ENCODE peak calls at places on chromosomes 11 and 22, in six cellular contexts. Y is K562, U is GM23338, C is WTC11, R is HepG2, N is H1. L is an unnamed sample.

GRCh38 chr22:40405178-40406062 is 35.0 kb downstream of the SGSM3 start:
- DNase-seq in Y (no peak), N (no peak), R (no peak), U (no peak), C (no peak), L (no peak)

GRCh38 chr22:46534177-46534776 is 3.1 kb downstream of the CELSR1 start:
- DNase-seq in U (no peak), R (no peak), C (no peak), Y (no peak), N (no peak), L (no peak)

GRCh38 chr11:1391165-1392010 is 1.7 kb downstream of the BRSK2 start:
- DNase-seq in R (no peak), N (peak; percentile 64), U (peak; percentile 69), Y (no peak), C (peak; percentile 47), L (no peak)

GRCh38 chr22:49307071-49307830 is 520.4 kb downstream of the BRD1 start:
- DNase-seq in Y (no peak), N (peak; percentile 22), C (no peak), R (no peak), U (no peak), L (no peak)

GRCh38 chr11:11313426-11313825 is 39.6 kb downstream of the CSNK2A3 start:
- DNase-seq in U (no peak), C (no peak), N (no peak), R (peak; percentile 7), Y (peak; percentile 3), L (no peak)

GRCh38 chr22:27993201-27993635 is 74.2 kb upstream of the PITPNB start:
- DNase-seq in Y (no peak), C (no peak), N (no peak), R (no peak), U (no peak), L (no peak)

GRCh38 chr11:77724639-77725038 is 87.0 kb upstream of the CLNS1A start:
- DNase-seq in U (peak; percentile 28), N (no peak), Y (no peak), C (no peak), R (no peak), L (no peak)

GRCh38 chr22:20459152-20459542 is 21.5 kb upstream of the SCARF2 start:
- DNase-seq in C (peak; percentile 28), R (no peak), N (no peak), Y (no peak), U (peak; percentile 34), L (no peak)

GRCh38 chr11:441043-441417 is 781 bp downstream of the ANO9 start:
- DNase-seq in N (no peak), C (no peak), R (no peak), Y (no peak), U (no peak), L (no peak)

GRCh38 chr11:62068730-62069129 is 55.1 kb upstream of the INCENP start:
- DNase-seq in U (no peak), C (no peak), R (no peak), Y (no peak), N (no peak), L (no peak)

GRCh38 chr11:15800121-15800800 is 556.1 kb downstream of the SOX6 start:
- DNase-seq in N (no peak), Y (no peak), C (no peak), R (no peak), U (no peak), L (no peak)

GRCh38 chr11:32890843-32891656 is 1.6 kb upstream of the QSER1 start:
- DNase-seq in Y (peak; percentile 12), R (no peak), C (peak; percentile 46), N (no peak), U (peak; percentile 81), L (no peak)

GRCh38 chr11:10584071-10584501 is 15.6 kb upstream of the LYVE1 start:
- DNase-seq in Y (peak; percentile 51), N (no peak), C (no peak), U (no peak), R (no peak), L (no peak)

GRCh38 chr11:122038543-122038942 is 77.5 kb downstream of the BLID start:
- DNase-seq in R (no peak), N (no peak), Y (no peak), U (peak; percentile 74), C (no peak), L (no peak)

GRCh38 chr22:30344447-30345200 is 12.1 kb downstream of the SF3A1 start:
- DNase-seq in C (no peak), R (no peak), Y (no peak), N (no peak), U (no peak), L (no peak)

GRCh38 chr11:26191193-26191592 is 140.7 kb upstream of the ANO3 start:
- DNase-seq in U (no peak), N (no peak), R (no peak), C (no peak), Y (no peak), L (no peak)

GRCh38 chr22:50696799-50697561 is 24.4 kb downstream of the SHANK3 start:
- DNase-seq in N (peak; percentile 84), U (peak; percentile 74), R (no peak), Y (peak; percentile 8), C (peak; percentile 76), L (no peak)

GRCh38 chr11:78822931-78823423 is 248.3 kb upstream of the NARS2 start:
- DNase-seq in R (no peak), U (no peak), N (no peak), C (no peak), Y (no peak), L (no peak)

GRCh38 chr11:84905411-84905810 is 721.7 kb downstream of the DLG2 start:
- DNase-seq in N (no peak), Y (no peak), U (no peak), C (no peak), R (no peak), L (no peak)

GRCh38 chr11:75597636-75598035 is 35.6 kb downstream of the SERPINH1 start:
- DNase-seq in N (no peak), R (peak; percentile 36), Y (peak; percentile 71), C (peak; percentile 61), U (peak; percentile 88), L (no peak)

GRCh38 chr11:95413761-95414160 is 182.8 kb upstream of the SESN3 start:
- DNase-seq in Y (no peak), C (no peak), R (no peak), U (no peak), N (no peak), L (no peak)

GRCh38 chr11:44246726-44247125 is 63.2 kb downstream of the ALX4 start:
- DNase-seq in R (no peak), N (no peak), C (no peak), U (no peak), Y (no peak), L (no peak)

GRCh38 chr11:126861796-126862195 is 138.8 kb downstream of the KIRREL3 start:
- DNase-seq in Y (no peak), N (no peak), R (no peak), U (no peak), C (no peak), L (no peak)

GRCh38 chr11:18792066-18792591 is 531 bp upstream of the PTPN5 start:
- DNase-seq in Y (no peak), C (peak; percentile 25), N (no peak), R (no peak), U (peak; percentile 37), L (no peak)

GRCh38 chr11:26276798-26277424 is 55.0 kb upstream of the ANO3 start:
- DNase-seq in R (peak; percentile 38), N (peak; percentile 79), C (peak; percentile 79), Y (peak; percentile 57), U (peak; percentile 87), L (no peak)

GRCh38 chr11:82682003-82682751 is 51.5 kb downstream of the FAM181B start:
- DNase-seq in C (peak; percentile 13), N (no peak), U (peak; percentile 88), R (peak; percentile 67), Y (peak; percentile 78), L (peak; percentile 9)

GRCh38 chr11:28757725-28758515 is 649.7 kb downstream of the METTL15 start:
- DNase-seq in C (no peak), R (no peak), N (no peak), Y (no peak), U (no peak), L (no peak)

GRCh38 chr11:44600739-44601416 is 35.4 kb downstream of the CD82 start:
- DNase-seq in U (peak; percentile 34), Y (no peak), C (no peak), N (no peak), R (no peak), L (no peak)

GRCh38 chr11:45927332-45927683 is 4.9 kb downstream of the LARGE2 start:
- DNase-seq in Y (no peak), R (no peak), U (no peak), C (no peak), N (no peak), L (no peak)

GRCh38 chr11:107468596-107468995 is 11.0 kb upstream of the CWF19L2 start:
- DNase-seq in N (no peak), Y (peak; percentile 41), C (no peak), R (no peak), U (no peak), L (no peak)
- TF ChIP-seq CREB1 in N (no peak), Y (no peak), C (no peak), R (no peak), U (no peak), L (no peak)

DNA sequence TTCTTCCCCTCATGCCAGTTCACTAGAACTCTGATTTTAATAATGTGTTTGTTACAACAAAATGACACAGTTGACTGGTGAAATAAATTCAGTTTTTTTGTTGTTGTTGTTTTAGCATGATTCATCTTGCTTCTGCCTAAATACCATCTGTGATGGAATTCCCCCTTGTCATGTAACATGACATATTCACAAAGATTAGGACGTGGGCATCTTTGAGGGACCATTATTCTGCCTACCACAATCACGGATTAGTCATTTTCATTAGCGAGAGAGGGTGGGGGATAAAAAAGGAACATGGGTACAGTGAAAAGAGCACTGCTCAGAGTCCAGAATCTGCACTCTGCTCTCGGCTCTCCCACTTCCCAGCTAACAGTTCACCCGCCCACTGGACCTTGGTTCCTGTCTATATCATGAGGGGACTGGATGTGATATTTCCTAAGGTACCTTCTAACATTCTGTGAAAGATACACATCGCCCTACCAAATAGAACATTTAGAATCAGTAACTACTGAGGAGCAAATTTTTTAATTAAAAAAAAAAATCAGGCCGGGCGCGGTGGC is 11.3 kb downstream of the HTATIP2 start:
- DNase-seq in N (no peak), R (no peak), C (no peak), U (no peak), Y (no peak), L (no peak)
- TF ChIP-seq CREB1 in N (no peak), R (no peak), C (no peak), U (no peak), Y (no peak), L (no peak)

DNA sequence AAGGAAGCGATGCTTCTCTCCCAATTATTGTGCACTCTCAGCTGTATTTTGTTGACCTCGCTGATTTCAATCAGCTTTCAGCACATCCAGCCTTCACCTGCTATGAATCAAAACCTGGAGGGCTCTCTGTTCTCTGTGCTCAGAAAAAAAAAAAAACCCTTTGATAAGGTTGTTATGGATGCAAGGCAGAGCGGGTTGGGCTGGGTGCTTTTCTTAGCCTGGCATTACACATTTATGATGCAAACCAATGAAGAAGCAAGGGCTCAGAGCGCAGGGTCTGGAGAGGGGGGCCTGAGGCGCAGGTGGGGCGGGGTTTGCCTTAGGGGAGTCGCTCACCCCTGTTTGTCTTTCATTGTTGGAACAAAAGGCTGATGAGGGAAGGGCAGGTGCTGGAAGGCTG is 86.0 kb upstream of the CADM1 start:
- DNase-seq in U (peak; percentile 43), Y (no peak), C (no peak), N (no peak), R (no peak), L (no peak)
- TF ChIP-seq CREB1 in U (no peak), Y (no peak), C (no peak), N (no peak), R (no peak), L (no peak)

GRCh38 chr11:69089258-69089657 is 40.5 kb downstream of the TPCN2 start:
- DNase-seq in R (no peak), U (no peak), Y (peak; percentile 28), C (no peak), N (no peak), L (no peak)
- TF ChIP-seq CREB1 in R (no peak), U (no peak), Y (no peak), C (no peak), N (no peak), L (no peak)